ENCODE peak calls at places on chromosomes 4 and X, in seven cellular contexts. G is H9, Y is H1, X is IMR-90, Z is neuronal stem cell, O is mesendoderm, L is trophoblast cell. S is an unnamed sample.

GRCh38 chrX:133794151-133794550 is 191.2 kb downstream of the GPC3 start:
- DNase-seq in X (no peak), Z (no peak), O (peak), Y (no peak), L (no peak), G (no peak), S (peak)

GRCh38 chr4:86957214-86957613 is 22.4 kb downstream of the AFF1 start:
- DNase-seq in Y (no peak), O (no peak), Z (no peak), G (no peak), L (peak), X (peak), S (peak)

GRCh38 chr4:94653984-94654609 is 103.7 kb upstream of the BMPR1B start:
- DNase-seq in O (peak), L (no peak), Z (no peak), Y (no peak), X (no peak), G (no peak), S (no peak)

GRCh38 chrX:52923781-52924241 is 26.7 kb downstream of the FAM156B start:
- DNase-seq in Z (no peak), L (peak), O (no peak), X (peak), Y (no peak), G (no peak), S (peak)

GRCh38 chrX:100263650-100264049 is 146.4 kb downstream of the PCDH19 start:
- DNase-seq in X (no peak), Z (no peak), L (no peak), O (no peak), Y (no peak), G (no peak), S (no peak)

GRCh38 chr4:67886281-67886680 is 2.5 kb upstream of the TMPRSS11D start:
- DNase-seq in Z (no peak), O (no peak), Y (no peak), X (peak), G (no peak), L (no peak), S (peak)

GRCh38 chr4:5658992-5659391 is 49.4 kb downstream of the EVC2 start:
- DNase-seq in X (no peak), Y (no peak), O (no peak), L (no peak), G (no peak), Z (no peak), S (no peak)

GRCh38 chr4:74793757-74794340 is 474 bp downstream of the BTC start:
- DNase-seq in Z (peak), O (peak), L (peak), G (peak), X (no peak), Y (peak), S (peak)

GRCh38 chrX:113947548-113947947 is 636.3 kb upstream of the HTR2C start:
- DNase-seq in Z (no peak), L (no peak), X (no peak), G (no peak), O (peak), Y (no peak), S (no peak)

GRCh38 chr4:54322817-54323417 is 93.8 kb downstream of the PDGFRA start:
- DNase-seq in Y (peak), L (peak), X (peak), Z (peak), G (peak), O (peak), S (peak)

GRCh38 chr4:77104405-77105292 is 28.9 kb upstream of the CCNI start:
- DNase-seq in X (no peak), O (no peak), Y (no peak), G (no peak), Z (no peak), L (no peak), S (no peak)

GRCh38 chr4:25370242-25370641 is 6.8 kb upstream of the ANAPC4 start:
- DNase-seq in Y (no peak), O (peak), Z (no peak), G (no peak), L (no peak), X (no peak), S (no peak)

GRCh38 chr4:53532521-53532920 is 58.8 kb downstream of the LNX1 start:
- DNase-seq in G (no peak), Y (no peak), Z (no peak), O (peak), L (peak), X (peak), S (peak)

GRCh38 chrX:43885617-43886016 is 3.4 kb upstream of the MAOB start:
- DNase-seq in Y (no peak), X (no peak), L (no peak), O (no peak), G (no peak), Z (no peak), S (no peak)

GRCh38 chr4:186790630-186791029 is 67.0 kb upstream of the FAT1 start:
- DNase-seq in L (no peak), X (peak), G (no peak), Y (no peak), O (no peak), Z (no peak), S (no peak)

GRCh38 chrX:39443240-39443639 is 642.0 kb downstream of the MID1IP1 start:
- DNase-seq in G (no peak), L (no peak), Z (no peak), Y (no peak), O (no peak), X (no peak), S (no peak)

GRCh38 chr4:151407466-151408379 is 1.3 kb upstream of the FHIP1A start:
- DNase-seq in Y (no peak), G (peak), O (peak), Z (no peak), L (no peak), X (no peak), S (peak)

GRCh38 chrX:132270699-132271098 is 51.5 kb upstream of the RAP2C start:
- DNase-seq in X (peak), L (peak), O (no peak), G (no peak), Y (no peak), Z (no peak), S (peak)

GRCh38 chrX:28586291-28586690 is 955 bp upstream of the IL1RAPL1 start:
- DNase-seq in L (no peak), X (peak), G (peak), Y (no peak), O (peak), Z (peak), S (peak)

GRCh38 chr4:76526585-76526990 is 91.6 kb downstream of the SHROOM3 start:
- DNase-seq in X (no peak), O (peak), L (no peak), Z (no peak), Y (no peak), G (no peak), S (no peak)

GRCh38 chr4:87251104-87251503 is 30.7 kb upstream of the KLHL8 start:
- DNase-seq in X (no peak), G (no peak), L (no peak), O (no peak), Z (no peak), Y (no peak), S (no peak)

GRCh38 chr4:7970031-7970946 is 30.6 kb upstream of the AFAP1 start:
- DNase-seq in Z (no peak), L (peak), X (peak), G (no peak), O (peak), Y (no peak), S (peak)

DNA sequence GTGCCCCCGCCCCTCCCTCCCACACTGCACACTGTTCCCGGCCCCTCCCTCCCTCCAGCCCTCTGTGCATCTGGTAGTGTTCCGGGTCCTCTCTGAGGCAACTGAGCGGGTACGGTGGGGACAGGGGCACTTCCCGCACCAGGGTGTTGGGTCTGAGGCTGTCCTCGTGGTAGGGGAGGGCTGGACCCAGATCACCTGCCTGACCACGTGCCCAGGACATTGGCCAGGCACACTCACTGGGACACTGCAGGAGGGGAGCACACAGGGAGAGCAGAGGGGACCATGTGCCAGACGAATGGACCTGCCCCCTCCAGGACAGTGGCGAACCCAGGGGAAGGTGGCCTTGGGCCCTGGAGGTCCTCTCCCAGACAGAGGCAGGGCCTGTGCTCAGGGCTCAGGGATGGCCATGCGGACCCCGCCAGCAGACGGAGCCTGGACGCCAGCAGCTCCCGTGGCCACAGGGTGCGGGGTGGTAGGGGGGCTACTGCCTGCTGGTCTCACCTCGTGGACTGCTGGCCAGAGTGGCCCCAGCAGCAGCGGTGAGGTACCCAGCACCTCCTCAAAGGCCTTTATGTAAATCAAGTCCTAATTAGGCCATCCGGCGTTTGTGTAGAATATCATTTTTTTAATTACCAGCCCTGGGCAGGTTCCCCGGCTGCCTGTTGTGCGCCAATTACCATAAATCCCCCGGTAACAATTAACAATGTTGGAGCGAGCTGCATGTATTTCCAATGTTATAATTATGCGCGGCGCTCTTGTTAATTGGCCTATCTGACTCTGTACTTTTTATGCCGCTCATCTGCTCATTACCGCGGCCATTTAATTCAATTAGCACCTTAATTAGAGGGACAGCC is 106.9 kb downstream of the FAM53A start:
- DNase-seq in G (no peak), O (no peak), Y (no peak), Z (no peak), L (no peak), X (no peak), S (no peak)
- H3K9ac ChIP-seq in G (no peak), O (no peak), Y (no peak), Z (peak), L (no peak), X (no peak), S (no peak)

GRCh38 chr4:177159600-177159999 is 150.1 kb upstream of the NEIL3 start:
- DNase-seq in Y (no peak), G (peak), X (no peak), O (no peak), Z (no peak), L (no peak), S (no peak)

GRCh38 chr4:177155454-177155853 is 154.2 kb upstream of the NEIL3 start:
- DNase-seq in O (peak), L (no peak), Z (no peak), Y (no peak), G (peak), X (no peak), S (no peak)
- H4K8ac ChIP-seq in O (no peak), L (no peak), Z (no peak), Y (no peak), G (no peak), X (no peak), S (no peak)

DNA sequence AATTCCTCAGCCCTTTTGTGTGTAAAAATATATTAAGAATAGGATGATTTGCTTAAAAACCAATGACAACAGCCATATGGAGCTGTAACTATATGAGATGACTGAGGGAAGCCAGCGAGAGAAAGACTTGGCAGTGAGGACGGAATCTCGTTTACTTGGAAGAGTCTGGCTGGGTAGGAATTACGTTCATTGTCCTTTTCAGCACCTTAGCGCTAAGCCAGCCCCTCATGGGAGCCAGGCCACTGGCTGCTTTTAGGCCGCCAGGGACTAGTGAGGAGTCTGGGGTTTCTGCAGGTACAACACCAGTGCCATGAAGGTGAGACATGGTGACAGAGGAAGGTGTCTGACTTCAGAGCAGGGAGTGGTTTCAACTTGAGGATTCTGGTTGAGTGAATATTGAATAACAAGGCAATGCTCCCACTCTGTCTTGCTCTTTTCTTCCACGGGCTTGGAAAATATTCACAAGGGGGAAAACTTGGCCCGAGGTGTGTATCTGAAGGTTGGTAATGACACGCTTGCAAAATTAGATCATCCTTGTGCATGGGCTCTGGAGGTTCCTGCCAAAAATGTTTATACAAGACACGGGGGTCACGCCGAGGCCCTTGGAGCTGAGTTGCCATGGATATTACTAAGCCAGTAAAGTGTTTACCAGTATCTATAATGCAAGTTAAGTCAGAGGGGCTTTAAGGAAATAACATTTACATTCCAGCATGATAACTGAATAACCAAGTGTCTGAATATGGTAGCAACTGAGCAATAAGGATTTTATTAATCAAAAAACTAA is 17.5 kb downstream of the KLF3 start:
- DNase-seq in G (no peak), Y (no peak), L (no peak), X (peak), Z (no peak), O (no peak), S (no peak)
- H3K9ac ChIP-seq in G (no peak), Y (no peak), L (no peak), X (no peak), Z (no peak), O (no peak), S (peak)

DNA sequence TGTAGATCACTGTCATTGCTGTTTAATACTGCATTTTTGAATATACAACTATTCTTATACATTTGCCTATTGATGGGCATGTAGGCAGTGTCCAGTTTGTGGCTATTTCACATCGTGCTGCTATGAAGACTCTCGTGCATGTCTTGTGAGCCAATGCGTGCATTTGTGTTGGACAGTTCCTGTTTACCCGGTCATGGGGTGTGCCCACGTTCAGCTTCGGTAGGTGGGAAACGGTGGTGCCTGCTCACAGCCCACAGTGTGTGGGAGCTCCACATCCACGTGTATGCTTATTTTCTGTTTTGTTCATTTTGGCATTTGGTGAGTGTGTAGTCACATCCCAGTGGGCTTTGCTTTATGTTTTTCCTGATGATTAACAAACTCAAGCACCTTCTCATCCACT is 19.7 kb upstream of the RNF212 start:
- DNase-seq in O (no peak), L (no peak), G (no peak), X (no peak), Z (no peak), Y (no peak), S (no peak)
- H4K8ac ChIP-seq in O (no peak), L (no peak), G (no peak), X (no peak), Z (no peak), Y (no peak), S (no peak)

GRCh38 chrX:13084611-13085010 is 40.2 kb upstream of the FAM9C start:
- DNase-seq in X (no peak), Y (no peak), L (no peak), O (peak), G (no peak), Z (no peak), S (no peak)
- H3K9ac ChIP-seq in X (no peak), Y (no peak), L (no peak), O (no peak), G (no peak), Z (no peak), S (no peak)

GRCh38 chrX:103614999-103615398 is 7.2 kb downstream of the TCEAL3 start:
- DNase-seq in Z (no peak), L (peak), O (no peak), X (no peak), Y (no peak), G (no peak), S (no peak)

GRCh38 chrX:103616676-103617186 is 9.0 kb downstream of the TCEAL3 start:
- DNase-seq in G (no peak), L (no peak), Y (no peak), O (peak), Z (no peak), X (no peak), S (no peak)

GRCh38 chrX:103615781-103616180 is 8.0 kb downstream of the TCEAL3 start:
- DNase-seq in Y (no peak), G (no peak), X (peak), O (no peak), Z (no peak), L (no peak), S (peak)

GRCh38 chrX:103610282-103610681 is 2.5 kb downstream of the TCEAL3 start:
- DNase-seq in L (no peak), Y (no peak), G (no peak), X (no peak), Z (no peak), O (no peak), S (no peak)

DNA sequence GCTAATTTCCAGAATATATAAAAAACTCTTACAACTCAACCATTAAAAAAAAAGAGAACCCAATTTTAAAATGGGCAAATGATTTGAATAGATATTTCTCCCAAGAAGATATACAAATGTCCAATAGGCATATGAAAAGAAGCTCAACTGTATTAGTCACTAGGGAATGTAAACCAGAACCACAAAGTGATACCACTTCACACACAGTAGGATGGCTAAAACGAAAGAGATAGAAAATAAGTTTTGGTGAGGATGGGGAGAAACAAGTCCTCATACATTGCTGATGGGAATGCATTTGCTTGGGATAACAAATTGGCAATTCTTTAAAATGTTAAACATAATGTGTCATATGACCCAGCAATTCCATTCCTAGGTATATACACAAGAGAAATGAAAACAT is 5.6 kb downstream of the TCEAL3 start:
- DNase-seq in G (no peak), X (peak), L (no peak), Z (no peak), Y (no peak), O (no peak), S (peak)
- H4K8ac ChIP-seq in G (no peak), X (no peak), L (no peak), Z (no peak), Y (no peak), O (no peak), S (no peak)

DNA sequence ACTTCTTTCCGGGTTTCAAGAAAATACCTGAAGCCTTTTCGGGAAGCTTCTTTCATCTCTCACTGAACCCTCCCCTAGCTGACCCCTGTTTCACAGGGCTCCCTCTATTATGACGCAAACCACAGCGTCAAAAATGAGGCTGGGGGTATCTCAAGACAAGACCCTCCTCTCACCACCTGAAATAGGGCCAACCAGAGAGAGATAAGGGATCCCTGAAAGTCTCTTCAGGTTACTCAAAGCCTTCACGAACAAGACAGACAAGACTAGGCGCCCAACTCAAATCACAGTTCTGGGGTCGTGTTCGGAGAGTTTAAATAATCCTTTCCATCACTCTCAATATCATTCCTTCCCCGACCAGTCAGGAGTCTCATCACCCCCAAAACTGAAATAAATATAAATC is 1.2 kb downstream of the PHF8 start:
- DNase-seq in Y (no peak), O (no peak), G (no peak), L (no peak), Z (peak), X (no peak), S (peak)
- H3K9ac ChIP-seq in Y (no peak), O (peak), G (no peak), L (peak), Z (no peak), X (peak), S (peak)

GRCh38 chrX:139213241-139213709 is 317.3 kb upstream of the F9 start:
- DNase-seq in Z (no peak), L (no peak), G (no peak), O (peak), X (no peak), Y (no peak), S (no peak)
- H4K8ac ChIP-seq in Z (no peak), L (no peak), G (no peak), O (no peak), X (no peak), Y (no peak), S (no peak)

DNA sequence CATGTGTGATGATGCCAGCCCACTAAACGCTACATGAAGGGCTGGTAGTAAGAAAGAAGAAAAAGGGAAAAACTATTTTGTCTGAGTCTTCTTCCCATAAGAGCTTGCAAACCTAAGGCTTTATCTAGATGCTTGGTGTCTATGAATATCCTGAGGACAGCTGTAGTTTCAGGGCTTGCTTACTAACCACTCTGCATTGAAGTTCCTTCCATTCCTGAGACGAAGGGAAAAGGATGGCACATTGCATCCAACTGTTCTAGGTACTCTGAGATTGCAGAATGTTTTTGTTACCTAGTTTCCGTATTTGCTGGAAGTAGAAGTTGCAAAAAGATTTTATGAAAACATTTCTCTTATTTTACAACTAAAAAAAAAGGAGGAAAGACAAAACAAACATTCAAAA is 544.6 kb downstream of the IL15 start:
- DNase-seq in L (peak), G (no peak), Z (no peak), O (no peak), X (no peak), Y (no peak), S (no peak)
- H3K9ac ChIP-seq in L (no peak), G (no peak), Z (no peak), O (no peak), X (no peak), Y (no peak), S (no peak)